ENCODE peak calls at places on chromosomes 1 and 21, in seven cellular contexts. One of them, this sample, is unnamed.

GRCh38 chr1:229848762-229849677 is 218.0 kb upstream of the GALNT2 start:
- DNase-seq in endothelial cell: peak
- DNase-seq in MCF 10A: peak
- DNase-seq in mammary epithelial cell: peak
- DNase-seq in HFFc6: peak
- DNase-seq in A549: peak
- DNase-seq in endodermal cell: peak
- DNase-seq in this sample: no peak

GRCh38 chr1:38693031-38693430 is 166.5 kb downstream of the RRAGC start:
- DNase-seq in endodermal cell: no peak
- DNase-seq in HFFc6: no peak
- DNase-seq in A549: no peak
- DNase-seq in mammary epithelial cell: no peak
- DNase-seq in MCF 10A: no peak
- DNase-seq in endothelial cell: no peak
- DNase-seq in this sample: no peak

GRCh38 chr21:37266515-37267221 is 466 bp downstream of the VPS26C start:
- DNase-seq in endothelial cell: peak
- DNase-seq in MCF 10A: no peak
- DNase-seq in A549: peak
- DNase-seq in mammary epithelial cell: no peak
- DNase-seq in HFFc6: peak
- DNase-seq in endodermal cell: no peak
- DNase-seq in this sample: no peak

GRCh38 chr1:11046625-11047365 is at the start of gene MASP2:
- DNase-seq in A549: no peak
- DNase-seq in HFFc6: no peak
- DNase-seq in mammary epithelial cell: no peak
- DNase-seq in endodermal cell: no peak
- DNase-seq in endothelial cell: no peak
- DNase-seq in MCF 10A: no peak
- DNase-seq in this sample: no peak

GRCh38 chr1:206469933-206470691 is at the start of gene IKBKE:
- DNase-seq in A549: peak
- DNase-seq in MCF 10A: peak
- DNase-seq in endothelial cell: peak
- DNase-seq in endodermal cell: peak
- DNase-seq in mammary epithelial cell: peak
- DNase-seq in HFFc6: peak
- DNase-seq in this sample: peak

GRCh38 chr1:235948774-235949427 is 82.2 kb upstream of the LYST start:
- DNase-seq in mammary epithelial cell: no peak
- DNase-seq in MCF 10A: no peak
- DNase-seq in endodermal cell: no peak
- DNase-seq in HFFc6: no peak
- DNase-seq in A549: no peak
- DNase-seq in endothelial cell: no peak
- DNase-seq in this sample: no peak

GRCh38 chr1:36128126-36128904 is 3.3 kb upstream of the COL8A2 start:
- DNase-seq in MCF 10A: no peak
- DNase-seq in HFFc6: peak
- DNase-seq in endothelial cell: no peak
- DNase-seq in A549: no peak
- DNase-seq in endodermal cell: no peak
- DNase-seq in mammary epithelial cell: peak
- DNase-seq in this sample: no peak

GRCh38 chr1:229964281-229964680 is 102.8 kb upstream of the GALNT2 start:
- DNase-seq in A549: no peak
- DNase-seq in endothelial cell: no peak
- DNase-seq in mammary epithelial cell: no peak
- DNase-seq in endodermal cell: no peak
- DNase-seq in HFFc6: no peak
- DNase-seq in MCF 10A: no peak
- DNase-seq in this sample: no peak

GRCh38 chr1:172821609-172822274 is 162.8 kb downstream of the FASLG start:
- DNase-seq in HFFc6: peak
- DNase-seq in endothelial cell: no peak
- DNase-seq in endodermal cell: no peak
- DNase-seq in A549: no peak
- DNase-seq in MCF 10A: peak
- DNase-seq in mammary epithelial cell: peak
- DNase-seq in this sample: no peak

GRCh38 chr1:43914576-43915525 is 18.8 kb upstream of the ARTN start:
- DNase-seq in endothelial cell: no peak
- DNase-seq in MCF 10A: peak
- DNase-seq in A549: no peak
- DNase-seq in HFFc6: no peak
- DNase-seq in endodermal cell: no peak
- DNase-seq in mammary epithelial cell: peak
- DNase-seq in this sample: no peak

GRCh38 chr1:185154912-185155513 is 1.7 kb downstream of the TRMT1L start:
- DNase-seq in endothelial cell: no peak
- DNase-seq in endodermal cell: no peak
- DNase-seq in MCF 10A: no peak
- DNase-seq in mammary epithelial cell: peak
- DNase-seq in A549: no peak
- DNase-seq in HFFc6: peak
- DNase-seq in this sample: no peak

GRCh38 chr1:41861509-41862410 is 57.0 kb downstream of the HIVEP3 start:
- DNase-seq in mammary epithelial cell: peak
- DNase-seq in HFFc6: no peak
- DNase-seq in A549: peak
- DNase-seq in MCF 10A: peak
- DNase-seq in endothelial cell: no peak
- DNase-seq in endodermal cell: no peak
- DNase-seq in this sample: no peak

GRCh38 chr1:89546082-89546889 is 21.7 kb downstream of the LRRC8B start:
- DNase-seq in endothelial cell: no peak
- DNase-seq in mammary epithelial cell: peak
- DNase-seq in endodermal cell: no peak
- DNase-seq in HFFc6: no peak
- DNase-seq in MCF 10A: peak
- DNase-seq in A549: no peak
- DNase-seq in this sample: no peak

GRCh38 chr1:42085596-42085995 is 67.6 kb upstream of the GUCA2B start:
- DNase-seq in MCF 10A: peak
- DNase-seq in endodermal cell: no peak
- DNase-seq in HFFc6: no peak
- DNase-seq in mammary epithelial cell: no peak
- DNase-seq in A549: no peak
- DNase-seq in endothelial cell: no peak
- DNase-seq in this sample: no peak

GRCh38 chr1:175900171-175900570 is 156.8 kb upstream of the TNR start:
- DNase-seq in endothelial cell: no peak
- DNase-seq in HFFc6: no peak
- DNase-seq in endodermal cell: peak
- DNase-seq in A549: no peak
- DNase-seq in MCF 10A: no peak
- DNase-seq in mammary epithelial cell: no peak
- DNase-seq in this sample: no peak

GRCh38 chr1:111882537-111882936 is 106.9 kb downstream of the KCND3 start:
- DNase-seq in endothelial cell: no peak
- DNase-seq in A549: no peak
- DNase-seq in MCF 10A: no peak
- DNase-seq in endodermal cell: no peak
- DNase-seq in HFFc6: no peak
- DNase-seq in mammary epithelial cell: no peak
- DNase-seq in this sample: no peak

GRCh38 chr1:109399326-109399957 is 1.7 kb upstream of the SORT1 start:
- DNase-seq in MCF 10A: peak
- DNase-seq in endodermal cell: no peak
- DNase-seq in mammary epithelial cell: peak
- DNase-seq in HFFc6: peak
- DNase-seq in A549: peak
- DNase-seq in endothelial cell: peak
- DNase-seq in this sample: no peak

GRCh38 chr1:35178295-35178695 is 14.7 kb downstream of the SFPQ start:
- DNase-seq in HFFc6: no peak
- DNase-seq in endothelial cell: no peak
- DNase-seq in MCF 10A: no peak
- DNase-seq in endodermal cell: no peak
- DNase-seq in A549: no peak
- DNase-seq in mammary epithelial cell: no peak
- DNase-seq in this sample: no peak

DNA sequence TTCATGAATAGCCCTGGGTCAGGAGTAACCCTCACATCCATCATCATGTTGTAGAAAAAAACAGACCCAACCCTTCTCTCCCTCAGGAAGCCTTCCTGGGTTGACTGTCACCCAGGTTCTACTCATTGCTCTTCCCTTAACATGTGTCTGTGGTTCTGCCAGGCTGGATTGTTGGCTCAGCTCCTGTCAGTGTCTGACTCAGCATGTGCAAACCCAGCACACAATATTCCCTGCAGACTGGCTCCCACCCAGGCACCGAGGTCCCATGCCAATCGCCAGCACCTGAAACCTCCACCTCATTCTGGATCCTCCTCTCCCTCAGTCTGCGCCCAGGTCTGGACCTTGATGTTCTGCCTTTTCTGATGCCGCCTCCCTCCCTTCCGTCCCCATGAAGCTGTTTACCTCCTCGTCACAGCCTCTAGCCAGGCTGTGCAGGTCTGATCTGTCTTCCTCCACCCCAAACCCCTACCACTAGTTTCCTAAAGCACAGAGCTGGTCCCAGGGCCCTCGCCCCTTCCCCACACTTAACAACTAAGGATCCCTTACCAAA is 4.3 kb upstream of the S100A8 start:
- DNase-seq in HFFc6: peak
- DNase-seq in MCF 10A: peak
- DNase-seq in mammary epithelial cell: peak
- DNase-seq in endothelial cell: no peak
- DNase-seq in A549: no peak
- DNase-seq in endodermal cell: peak
- DNase-seq in this sample: no peak
- TF ChIP-seq CTCF in HFFc6: no peak
- TF ChIP-seq CTCF in MCF 10A: no peak
- TF ChIP-seq CTCF in mammary epithelial cell: no peak
- TF ChIP-seq CTCF in endothelial cell: no peak
- TF ChIP-seq CTCF in A549: no peak
- TF ChIP-seq CTCF in endodermal cell: no peak
- TF ChIP-seq CTCF in this sample: no peak

DNA sequence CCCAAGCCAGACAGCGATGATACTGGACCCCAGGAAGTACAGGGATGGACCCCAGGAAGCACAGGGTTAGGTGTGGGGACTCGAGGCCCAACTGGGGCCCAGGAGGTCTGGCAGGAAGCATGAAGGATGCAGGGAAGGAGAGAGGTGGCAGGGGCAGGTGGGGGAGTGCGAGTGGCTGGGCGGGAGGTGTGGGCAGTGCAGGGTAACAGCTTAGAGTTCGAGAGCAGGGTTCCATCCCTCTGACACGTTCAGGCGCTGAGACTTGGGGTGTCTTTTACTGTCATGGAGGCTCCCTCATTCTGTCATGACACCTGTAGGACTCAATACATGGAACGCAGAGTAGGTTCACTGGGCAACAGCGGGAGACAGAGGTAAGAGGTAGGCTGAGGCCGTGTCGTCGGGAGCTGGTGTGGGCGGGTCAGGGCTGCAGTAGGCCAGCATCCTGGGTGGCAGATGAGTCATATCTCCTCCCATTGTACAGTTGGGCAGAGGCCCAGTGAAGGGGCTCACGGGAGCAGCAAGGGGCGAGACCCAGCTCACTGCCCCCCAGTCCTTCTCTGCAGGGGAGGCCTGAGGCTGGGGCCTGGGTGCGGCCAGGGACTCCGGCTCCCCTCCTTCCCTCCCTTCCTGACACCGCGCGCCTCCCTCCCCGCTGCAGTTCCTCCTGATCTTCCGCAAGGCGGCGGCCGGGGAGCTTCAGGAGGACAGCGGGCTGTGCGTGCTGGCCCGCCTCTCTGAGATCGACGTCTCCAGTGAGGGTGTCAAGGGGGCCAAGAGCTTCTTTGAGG is 11.6 kb upstream of the CTRC start:
- DNase-seq in A549: peak
- DNase-seq in MCF 10A: peak
- DNase-seq in mammary epithelial cell: no peak
- DNase-seq in HFFc6: no peak
- DNase-seq in endodermal cell: no peak
- DNase-seq in endothelial cell: no peak
- DNase-seq in this sample: no peak
- TF ChIP-seq CTCF in A549: peak
- TF ChIP-seq CTCF in MCF 10A: no peak
- TF ChIP-seq CTCF in mammary epithelial cell: no peak
- TF ChIP-seq CTCF in HFFc6: no peak
- TF ChIP-seq CTCF in endodermal cell: no peak
- TF ChIP-seq CTCF in endothelial cell: no peak
- TF ChIP-seq CTCF in this sample: no peak

GRCh38 chr1:214688891-214689290 is 85.9 kb downstream of the CENPF start:
- DNase-seq in endothelial cell: no peak
- DNase-seq in mammary epithelial cell: no peak
- DNase-seq in A549: no peak
- DNase-seq in HFFc6: peak
- DNase-seq in MCF 10A: no peak
- DNase-seq in endodermal cell: no peak
- DNase-seq in this sample: no peak
- TF ChIP-seq CTCF in endothelial cell: no peak
- TF ChIP-seq CTCF in mammary epithelial cell: no peak
- TF ChIP-seq CTCF in A549: no peak
- TF ChIP-seq CTCF in HFFc6: no peak
- TF ChIP-seq CTCF in MCF 10A: no peak
- TF ChIP-seq CTCF in endodermal cell: no peak
- TF ChIP-seq CTCF in this sample: no peak

GRCh38 chr1:244030481-244031040 is 20.5 kb upstream of the ZBTB18 start:
- DNase-seq in mammary epithelial cell: no peak
- DNase-seq in A549: no peak
- DNase-seq in endodermal cell: no peak
- DNase-seq in HFFc6: no peak
- DNase-seq in endothelial cell: no peak
- DNase-seq in MCF 10A: no peak
- DNase-seq in this sample: no peak

GRCh38 chr1:244027491-244027890 is 23.6 kb upstream of the ZBTB18 start:
- DNase-seq in A549: no peak
- DNase-seq in HFFc6: no peak
- DNase-seq in endodermal cell: no peak
- DNase-seq in mammary epithelial cell: no peak
- DNase-seq in MCF 10A: no peak
- DNase-seq in endothelial cell: no peak
- DNase-seq in this sample: no peak

GRCh38 chr1:244028701-244029100 is 22.4 kb upstream of the ZBTB18 start:
- DNase-seq in A549: no peak
- DNase-seq in HFFc6: no peak
- DNase-seq in endodermal cell: no peak
- DNase-seq in MCF 10A: no peak
- DNase-seq in mammary epithelial cell: no peak
- DNase-seq in endothelial cell: no peak
- DNase-seq in this sample: no peak

DNA sequence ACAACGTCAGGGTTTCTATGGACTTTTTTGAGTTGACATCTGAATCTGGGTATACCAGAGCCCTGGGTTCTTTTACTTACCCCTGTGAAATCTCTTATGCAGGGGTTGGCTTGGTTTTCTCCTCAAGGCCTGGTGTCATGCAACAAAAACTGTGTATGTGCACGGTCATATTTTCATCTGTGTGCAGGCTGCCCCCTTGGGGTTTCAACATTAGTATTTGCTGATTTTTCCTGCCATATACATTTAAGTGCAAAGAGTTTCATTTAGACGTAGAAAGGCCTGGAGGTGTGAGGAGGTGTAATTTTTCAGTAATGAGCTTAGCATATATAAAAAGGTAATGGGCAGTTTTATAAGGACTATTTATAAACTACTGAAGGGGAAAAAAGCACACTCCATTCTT is 21.9 kb upstream of the ZBTB18 start:
- DNase-seq in mammary epithelial cell: no peak
- DNase-seq in endothelial cell: no peak
- DNase-seq in A549: no peak
- DNase-seq in HFFc6: no peak
- DNase-seq in MCF 10A: peak
- DNase-seq in endodermal cell: no peak
- DNase-seq in this sample: no peak
- TF ChIP-seq CTCF in mammary epithelial cell: no peak
- TF ChIP-seq CTCF in endothelial cell: no peak
- TF ChIP-seq CTCF in A549: peak
- TF ChIP-seq CTCF in HFFc6: peak
- TF ChIP-seq CTCF in MCF 10A: no peak
- TF ChIP-seq CTCF in endodermal cell: no peak
- TF ChIP-seq CTCF in this sample: no peak